ENCODE peak calls at places on chromosomes 4 and X, in five cellular contexts. S is retinal pigment epithelial cell; T is CD8-positive, alpha-beta T cell; O is vagina; C is mucosa of descending colon. Z is an unnamed sample.

GRCh38 chr4:165779950-165780670 is 92.9 kb upstream of the TLL1 start:
- DNase-seq in S (no peak), T (no peak), O (no peak), C (no peak), Z (no peak)

GRCh38 chr4:56049428-56050212 is 100.9 kb downstream of the CEP135 start:
- DNase-seq in S (no peak), T (no peak), O (no peak), C (peak; percentile 38), Z (peak; percentile 2)

GRCh38 chr4:14110407-14110806 is 482.9 kb upstream of the BOD1L1 start:
- DNase-seq in S (no peak), T (no peak), O (no peak), C (no peak), Z (no peak)

GRCh38 chr4:88998941-88999340 is 58.0 kb downstream of the FAM13A start:
- DNase-seq in S (no peak), T (no peak), O (no peak), C (no peak), Z (no peak)

GRCh38 chrX:110794601-110795000 is 1.0 kb downstream of the CHRDL1 start:
- DNase-seq in S (no peak), T (no peak), O (no peak), C (no peak), Z (no peak)

GRCh38 chr4:175511861-175512260 is 300.2 kb downstream of the GPM6A start:
- DNase-seq in S (no peak), T (no peak), O (no peak), C (no peak), Z (no peak)

GRCh38 chrX:152926279-152926678 is 28.4 kb downstream of the ZNF185 start:
- DNase-seq in S (no peak), T (peak; percentile 41), O (no peak), C (peak; percentile 48), Z (peak; percentile 89)

GRCh38 chrX:107102980-107103379 is 15.6 kb downstream of the RBM41 start:
- DNase-seq in S (no peak), T (no peak), O (no peak), C (peak; percentile 3), Z (no peak)

GRCh38 chrX:21985332-21985777 is 44.8 kb downstream of the SMS start:
- DNase-seq in S (no peak), T (peak; percentile 56), O (no peak), C (peak; percentile 78), Z (peak; percentile 54)

GRCh38 chr4:44425614-44426208 is 22.9 kb downstream of the KCTD8 start:
- DNase-seq in S (no peak), T (no peak), O (no peak), C (no peak), Z (peak; percentile 10)

GRCh38 chrX:25941087-25941486 is 197.1 kb upstream of the MAGEB18 start:
- DNase-seq in S (peak; percentile 34), T (no peak), O (no peak), C (no peak), Z (no peak)

GRCh38 chr4:10529256-10529890 is 72.1 kb upstream of the ZNF518B start:
- DNase-seq in S (no peak), T (no peak), O (no peak), C (no peak), Z (no peak)

GRCh38 chr4:10898072-10898471 is 213.5 kb upstream of the CLNK start:
- DNase-seq in S (no peak), T (no peak), O (no peak), C (no peak), Z (no peak)

GRCh38 chr4:7394184-7394575 is 40.5 kb downstream of the PSAPL1 start:
- DNase-seq in S (no peak), T (no peak), O (no peak), C (no peak), Z (no peak)

GRCh38 chr4:41155194-41155830 is 59.0 kb downstream of the APBB2 start:
- DNase-seq in S (no peak), T (no peak), O (no peak), C (no peak), Z (peak; percentile 42)

GRCh38 chrX:22950278-22951266 is 49.2 kb upstream of the DDX53 start:
- DNase-seq in S (peak; percentile 47), T (no peak), O (no peak), C (peak; percentile 1), Z (no peak)

GRCh38 chrX:68880846-68881513 is 52.2 kb downstream of the EFNB1 start:
- DNase-seq in S (no peak), T (no peak), O (no peak), C (no peak), Z (no peak)

GRCh38 chrX:116173006-116173405 is 2.5 kb downstream of the AGTR2 start:
- DNase-seq in S (no peak), T (no peak), O (no peak), C (no peak), Z (no peak)

GRCh38 chr4:152460488-152460887 is 75.4 kb downstream of the FBXW7 start:
- DNase-seq in S (no peak), T (no peak), O (no peak), C (no peak), Z (no peak)

GRCh38 chr4:93409035-93409434 is 419.5 kb upstream of the ATOH1 start:
- DNase-seq in S (no peak), T (no peak), O (no peak), C (no peak), Z (no peak)

GRCh38 chrX:153055827-153056748 is at the start of gene PNMA3:
- DNase-seq in S (no peak), T (no peak), O (no peak), C (no peak), Z (peak; percentile 22)

GRCh38 chrX:115229337-115229991 is 4.4 kb downstream of the LRCH2 start:
- DNase-seq in S (no peak), T (no peak), O (no peak), C (no peak), Z (no peak)

GRCh38 chrX:41090568-41091238 is 5.5 kb downstream of the USP9X start:
- DNase-seq in S (no peak), T (no peak), O (no peak), C (no peak), Z (no peak)

GRCh38 chr4:3250438-3250955 is 1.5 kb downstream of the MSANTD1 start:
- DNase-seq in S (no peak), T (no peak), O (no peak), C (no peak), Z (peak; percentile 90)

GRCh38 chrX:55738969-55739368 is 21.4 kb downstream of the RRAGB start:
- DNase-seq in S (no peak), T (no peak), O (no peak), C (no peak), Z (no peak)

GRCh38 chrX:101051549-101052302 is at the start of gene TRMT2B:
- DNase-seq in S (peak; percentile 28), T (peak; percentile 83), O (peak; percentile 86), C (peak; percentile 86), Z (peak; percentile 78)

GRCh38 chr4:121484633-121485032 is 103.8 kb upstream of the QRFPR start:
- DNase-seq in S (peak; percentile 6), T (no peak), O (no peak), C (peak; percentile 46), Z (peak; percentile 48)

GRCh38 chr4:190014771-190015537 is 12.1 kb downstream of the FRG2 start:
- DNase-seq in S (no peak), T (no peak), O (no peak), C (no peak), Z (no peak)

GRCh38 chr4:53313510-53313909 is 52.4 kb downstream of the SCFD2 start:
- DNase-seq in S (no peak), T (no peak), O (no peak), C (no peak), Z (no peak)
- TF ChIP-seq CTCF in S (no peak), T (no peak), O (no peak), C (no peak), Z (no peak)

GRCh38 chrX:16465081-16465876 is 184.7 kb upstream of the S100G start:
- DNase-seq in S (no peak), T (no peak), O (no peak), C (no peak), Z (no peak)

GRCh38 chrX:16461968-16462367 is 188.0 kb upstream of the S100G start:
- DNase-seq in S (no peak), T (no peak), O (no peak), C (no peak), Z (no peak)

GRCh38 chrX:16466640-16467432 is 183.1 kb upstream of the S100G start:
- DNase-seq in S (no peak), T (no peak), O (no peak), C (no peak), Z (no peak)

GRCh38 chrX:16462912-16463311 is 187.0 kb upstream of the S100G start:
- DNase-seq in S (no peak), T (no peak), O (no peak), C (no peak), Z (no peak)

GRCh38 chrX:16464369-16464768 is 185.6 kb upstream of the S100G start:
- DNase-seq in S (no peak), T (no peak), O (no peak), C (no peak), Z (no peak)
- TF ChIP-seq CTCF in S (no peak), T (no peak), O (no peak), C (no peak), Z (no peak)

GRCh38 chr4:105526656-105527055 is 25.8 kb upstream of the ARHGEF38 start:
- DNase-seq in S (no peak), T (no peak), O (no peak), C (no peak), Z (no peak)

GRCh38 chr4:105527081-105527480 is 25.3 kb upstream of the ARHGEF38 start:
- DNase-seq in S (no peak), T (no peak), O (no peak), C (no peak), Z (no peak)

GRCh38 chr4:105520819-105521790 is 31.3 kb upstream of the ARHGEF38 start:
- DNase-seq in S (no peak), T (no peak), O (no peak), C (peak; percentile 87), Z (peak; percentile 54)
- TF ChIP-seq CTCF in S (peak; percentile 79), T (peak; percentile 24), O (peak; percentile 58), C (peak; percentile 32), Z (peak; percentile 35)

GRCh38 chr4:67885727-67886126 is 1.9 kb upstream of the TMPRSS11D start:
- DNase-seq in S (peak; percentile 25), T (no peak), O (no peak), C (no peak), Z (no peak)

GRCh38 chr4:67883463-67883862 is 339 bp downstream of the TMPRSS11D start:
- DNase-seq in S (no peak), T (no peak), O (no peak), C (no peak), Z (no peak)

GRCh38 chr4:67886281-67886680 is 2.5 kb upstream of the TMPRSS11D start:
- DNase-seq in S (peak; percentile 12), T (no peak), O (no peak), C (no peak), Z (no peak)

GRCh38 chr4:67881226-67881625 is 2.6 kb downstream of the TMPRSS11D start:
- DNase-seq in S (no peak), T (no peak), O (no peak), C (no peak), Z (no peak)

GRCh38 chr4:67883902-67884301 is at the start of gene TMPRSS11D:
- DNase-seq in S (no peak), T (no peak), O (no peak), C (no peak), Z (no peak)
- TF ChIP-seq CTCF in S (no peak), T (no peak), O (no peak), C (no peak), Z (no peak)

GRCh38 chr4:119550857-119551532 is 77.6 kb downstream of the PDE5A start:
- DNase-seq in S (no peak), T (no peak), O (no peak), C (no peak), Z (no peak)
- TF ChIP-seq CTCF in S (peak; percentile 10), T (no peak), O (no peak), C (no peak), Z (no peak)

Z was measured in thyroid gland.